ENCODE peak calls at places on chromosome 9, in four cellular contexts. N, H, M and O are unnamed samples.

GRCh38 chr9:81588148-81588874 is 101.0 kb downstream of the TLE1 start:
- DNase-seq in N (no peak), H (peak; percentile 99), M (no peak), O (no peak)

GRCh38 chr9:77018058-77019009 is 1.1 kb upstream of the FOXB2 start:
- DNase-seq in N (no peak), H (no peak), M (no peak), O (no peak)

GRCh38 chr9:14769235-14769580 is 46.7 kb upstream of the CER1 start:
- DNase-seq in N (peak; percentile 5), H (no peak), M (no peak), O (no peak)

GRCh38 chr9:73081979-73082657 is 69.5 kb upstream of the ANXA1 start:
- DNase-seq in N (peak; percentile 16), H (peak; percentile 62), M (no peak), O (no peak)

GRCh38 chr9:87108639-87109038 is 161.3 kb upstream of the GAS1 start:
- DNase-seq in N (no peak), H (no peak), M (no peak), O (no peak)

GRCh38 chr9:26723486-26723885 is 169.1 kb downstream of the CAAP1 start:
- DNase-seq in N (no peak), H (peak; percentile 20), M (peak; percentile 89), O (no peak)

GRCh38 chr9:93265301-93265971 is 81.5 kb downstream of the WNK2 start:
- DNase-seq in N (peak; percentile 6), H (no peak), M (no peak), O (no peak)

GRCh38 chr9:121266356-121266755 is 1.6 kb upstream of the GSN start:
- DNase-seq in N (no peak), H (no peak), M (no peak), O (no peak)

GRCh38 chr9:131546336-131547084 is 1.2 kb downstream of the PRRT1B start:
- DNase-seq in N (no peak), H (peak; percentile 68), M (peak; percentile 70), O (no peak)

GRCh38 chr9:71941998-71942567 is 30.6 kb downstream of the C9orf85 start:
- DNase-seq in N (no peak), H (no peak), M (no peak), O (no peak)

GRCh38 chr9:21560281-21560745 is 78.2 kb upstream of the IFNE start:
- DNase-seq in N (no peak), H (no peak), M (no peak), O (no peak)

GRCh38 chr9:4413856-4414255 is 76.4 kb upstream of the SLC1A1 start:
- DNase-seq in N (no peak), H (no peak), M (no peak), O (no peak)

GRCh38 chr9:91425270-91425669 is 1.6 kb upstream of the NFIL3 start:
- DNase-seq in N (no peak), H (no peak), M (no peak), O (no peak)

GRCh38 chr9:8564960-8565359 is 765.4 kb upstream of the DMAC1 start:
- DNase-seq in N (no peak), H (no peak), M (no peak), O (no peak)

GRCh38 chr9:126805546-126806262 is 864 bp downstream of the ZBTB43 start:
- DNase-seq in N (peak; percentile 69), H (peak; percentile 81), M (no peak), O (peak; percentile 65)

GRCh38 chr9:88233091-88233490 is 94.8 kb upstream of the SPATA31C2 start:
- DNase-seq in N (no peak), H (no peak), M (no peak), O (no peak)

GRCh38 chr9:86246752-86247161 is 12.7 kb downstream of the C9orf153 start:
- DNase-seq in N (no peak), H (peak; percentile 61), M (no peak), O (peak; percentile 80)

DNA sequence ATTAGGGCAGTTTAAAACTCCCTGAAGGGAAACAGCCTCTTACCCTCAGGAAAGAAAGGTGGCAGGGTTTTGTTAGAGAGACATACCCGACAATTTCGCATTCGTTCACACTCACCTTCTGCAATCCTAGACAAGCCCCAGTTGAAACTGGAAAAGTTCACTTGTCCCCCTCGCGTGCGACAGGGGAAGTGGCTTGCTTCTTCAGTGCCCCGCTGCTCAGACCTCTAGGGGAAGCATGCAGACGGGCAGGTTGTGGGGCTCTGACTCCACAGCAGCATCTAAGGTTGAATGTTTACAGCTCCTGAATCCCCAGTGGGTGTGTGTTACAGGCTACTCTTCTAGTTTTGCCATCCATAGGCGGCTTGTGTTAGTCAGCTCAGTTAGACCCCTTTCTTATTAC is 575.7 kb upstream of the ACO1 start:
- DNase-seq in N (no peak), H (no peak), M (no peak), O (no peak)
- TF ChIP-seq BRCA1 in N (no peak), H (no peak), M (no peak), O (no peak)

DNA sequence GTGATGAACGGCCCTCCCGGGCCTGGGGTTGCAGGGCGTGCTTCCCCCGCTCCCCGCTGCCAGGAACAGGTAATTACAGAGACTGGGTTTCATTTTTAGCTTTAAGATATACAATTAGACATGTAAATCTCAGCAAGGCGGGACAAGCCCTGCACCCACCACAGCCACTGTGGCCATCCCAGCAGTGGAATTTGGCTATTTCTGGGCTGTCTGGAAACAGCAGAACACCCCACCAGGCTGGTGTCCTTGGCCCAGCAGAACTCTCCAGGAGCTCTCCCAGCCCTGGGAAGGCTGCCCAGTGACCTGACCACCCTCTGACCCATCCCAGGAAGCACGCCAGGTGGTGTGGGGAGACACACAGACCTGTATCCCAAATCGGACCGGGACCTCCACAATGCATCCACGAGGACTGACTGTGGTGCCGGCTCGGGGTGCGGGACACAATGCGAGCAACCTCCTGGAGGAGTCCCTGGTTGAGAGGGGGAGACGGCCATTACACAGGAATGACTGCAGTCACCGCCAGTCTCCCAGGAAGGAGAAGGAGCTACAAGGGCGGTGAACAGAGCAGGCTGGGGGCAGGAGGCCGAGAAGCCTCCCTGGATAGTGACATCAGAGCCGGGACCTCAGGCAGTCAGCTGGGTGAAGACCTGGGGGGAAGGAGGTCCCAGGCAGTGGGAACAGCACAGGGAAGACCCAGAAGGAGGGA is 17.3 kb downstream of the EEIG1 start:
- DNase-seq in N (no peak), H (no peak), M (no peak), O (no peak)
- TF ChIP-seq POLR2AphosphoS5 in N (no peak), H (no peak), M (no peak), O (no peak)

GRCh38 chr9:113753398-113754119 is 122.5 kb upstream of the ZNF618 start:
- DNase-seq in N (no peak), H (no peak), M (no peak), O (no peak)

GRCh38 chr9:113755433-113755832 is 120.7 kb upstream of the ZNF618 start:
- DNase-seq in N (no peak), H (no peak), M (no peak), O (no peak)

GRCh38 chr9:113754739-113755138 is 121.4 kb upstream of the ZNF618 start:
- DNase-seq in N (no peak), H (no peak), M (no peak), O (no peak)

GRCh38 chr9:113756476-113757198 is 119.5 kb upstream of the ZNF618 start:
- DNase-seq in N (no peak), H (no peak), M (no peak), O (no peak)
- TF ChIP-seq BRCA1 in N (no peak), H (no peak), M (no peak), O (no peak)

DNA sequence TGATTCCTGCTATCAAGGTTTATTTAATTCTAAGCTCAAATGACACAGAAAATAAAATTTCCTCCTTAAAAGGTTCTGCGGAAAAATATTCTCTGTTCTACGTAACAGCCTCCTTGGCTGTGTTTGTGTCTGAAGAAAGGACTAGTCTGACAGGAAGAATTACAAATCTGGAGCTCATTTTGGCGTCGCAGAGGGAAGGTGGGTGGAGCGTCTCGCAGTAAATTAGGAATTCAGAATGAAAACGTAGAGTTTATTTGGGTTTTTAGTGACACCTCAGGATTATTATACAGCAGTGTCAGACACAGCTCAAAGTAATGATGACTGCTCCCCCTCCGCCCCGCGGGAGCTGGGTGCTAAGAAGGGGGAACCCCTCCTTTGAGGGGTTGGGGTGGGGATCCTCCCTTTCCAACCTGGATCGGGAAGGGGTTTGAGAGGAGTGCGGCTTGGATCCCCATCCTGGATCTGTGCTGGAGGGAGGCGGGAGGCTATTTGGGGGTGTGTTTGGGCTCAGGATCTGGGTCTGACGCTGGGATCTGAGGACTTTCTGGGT is 929 bp upstream of the TGFBR1 start:
- DNase-seq in N (peak; percentile 37), H (no peak), M (peak; percentile 63), O (no peak)
- TF ChIP-seq POLR2AphosphoS5 in N (no peak), H (no peak), M (no peak), O (no peak)

GRCh38 chr9:97905228-97905627 is 17.1 kb downstream of the TRMO start:
- DNase-seq in N (no peak), H (no peak), M (no peak), O (no peak)
- TF ChIP-seq BRCA1 in N (no peak), H (no peak), M (no peak), O (no peak)

GRCh38 chr9:37918665-37919165 is 14.8 kb upstream of the SLC25A51 start:
- DNase-seq in N (no peak), H (no peak), M (no peak), O (no peak)
- TF ChIP-seq POLR2AphosphoS5 in N (no peak), H (no peak), M (no peak), O (no peak)

DNA sequence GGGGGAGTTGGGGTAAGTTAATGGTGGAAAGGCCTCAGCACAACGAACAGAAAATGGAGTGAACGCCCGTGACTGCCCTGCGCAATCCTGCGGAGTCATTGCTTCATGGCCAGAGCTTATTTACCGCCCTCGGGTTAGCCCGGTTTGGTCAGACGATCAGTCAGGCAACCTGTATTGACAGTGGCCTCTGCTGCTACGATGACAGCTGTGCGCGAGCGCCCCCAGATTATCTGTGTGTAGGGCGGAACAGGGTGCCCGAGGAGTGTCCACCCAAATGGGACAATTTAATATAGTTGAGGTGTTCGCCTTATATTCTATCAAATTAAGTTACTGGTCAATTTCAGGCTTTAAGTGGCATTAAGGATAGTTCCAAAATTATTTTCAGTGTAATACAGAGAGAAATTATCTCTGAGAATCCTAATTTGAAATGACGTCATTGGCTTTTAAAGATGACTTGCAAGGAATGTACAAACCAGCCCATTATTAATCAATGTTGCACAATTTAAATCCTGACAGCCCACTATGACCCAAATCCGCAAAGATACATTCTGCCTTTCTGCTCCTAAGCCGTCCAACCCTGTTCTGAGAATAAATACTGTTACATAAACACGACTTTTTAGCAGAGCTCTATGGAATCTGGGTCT is 879 bp upstream of the UBQLN1 start:
- DNase-seq in N (peak; percentile 70), H (peak; percentile 84), M (peak; percentile 65), O (no peak)
- TF ChIP-seq BRCA1 in N (no peak), H (no peak), M (no peak), O (no peak)

GRCh38 chr9:134897584-134898170 is 17.1 kb downstream of the FCN2 start:
- DNase-seq in N (no peak), H (no peak), M (no peak), O (no peak)
- TF ChIP-seq POLR2AphosphoS5 in N (no peak), H (no peak), M (no peak), O (no peak)

DNA sequence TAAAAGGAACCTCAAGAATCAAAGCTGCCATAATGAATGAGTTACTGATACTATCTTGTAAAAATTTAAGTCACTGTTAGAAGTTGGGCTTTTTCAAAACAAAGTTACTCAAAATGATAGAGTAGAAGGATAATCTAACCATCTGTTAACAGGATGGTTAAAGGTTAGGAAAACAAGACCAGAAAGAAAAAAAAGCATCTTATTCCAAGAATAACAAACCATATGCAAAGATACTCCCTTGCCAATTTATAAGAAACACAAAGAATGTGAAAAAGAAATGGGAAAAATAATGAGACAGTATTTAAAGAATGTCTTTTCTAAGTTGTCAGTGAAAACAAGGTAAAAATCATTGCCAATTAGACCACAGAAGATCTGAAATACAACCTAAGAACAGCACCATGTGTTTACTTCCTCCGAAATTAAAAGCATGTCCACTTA is 51.2 kb downstream of the STRBP start:
- DNase-seq in N (no peak), H (no peak), M (no peak), O (no peak)
- TF ChIP-seq BRCA1 in N (no peak), H (no peak), M (no peak), O (no peak)